ENCODE peak calls at places on chromosomes 3 and 15, in seven cellular contexts. One of them, this sample, is unnamed.

GRCh38 chr3:100089802-100090668 is 24.3 kb downstream of the FILIP1L start:
- DNase-seq in CD4-positive, alpha-beta T cell: no peak
- DNase-seq in epithelial cell of esophagus: peak
- DNase-seq in kidney tubule cell: peak
- DNase-seq in pons: no peak
- DNase-seq in naive thymus-derived CD4-positive, alpha-beta T cell: no peak
- DNase-seq in fibroblast of the conjunctiva: peak
- DNase-seq in this sample: no peak

GRCh38 chr15:100849021-100849831 is 30.4 kb upstream of the ALDH1A3 start:
- DNase-seq in fibroblast of the conjunctiva: peak
- DNase-seq in epithelial cell of esophagus: peak
- DNase-seq in pons: peak
- DNase-seq in kidney tubule cell: peak
- DNase-seq in naive thymus-derived CD4-positive, alpha-beta T cell: peak
- DNase-seq in CD4-positive, alpha-beta T cell: peak
- DNase-seq in this sample: no peak

GRCh38 chr15:85104584-85104983 is 122.9 kb downstream of the PDE8A start:
- DNase-seq in fibroblast of the conjunctiva: no peak
- DNase-seq in naive thymus-derived CD4-positive, alpha-beta T cell: no peak
- DNase-seq in epithelial cell of esophagus: no peak
- DNase-seq in CD4-positive, alpha-beta T cell: no peak
- DNase-seq in kidney tubule cell: no peak
- DNase-seq in pons: no peak
- DNase-seq in this sample: no peak

GRCh38 chr15:64693134-64693533 is 82.3 kb downstream of the RBPMS2 start:
- DNase-seq in fibroblast of the conjunctiva: peak
- DNase-seq in pons: peak
- DNase-seq in naive thymus-derived CD4-positive, alpha-beta T cell: no peak
- DNase-seq in kidney tubule cell: peak
- DNase-seq in CD4-positive, alpha-beta T cell: no peak
- DNase-seq in epithelial cell of esophagus: peak
- DNase-seq in this sample: no peak

GRCh38 chr3:173371848-173372487 is 25.6 kb upstream of the NLGN1 start:
- DNase-seq in kidney tubule cell: peak
- DNase-seq in fibroblast of the conjunctiva: peak
- DNase-seq in pons: peak
- DNase-seq in CD4-positive, alpha-beta T cell: no peak
- DNase-seq in epithelial cell of esophagus: peak
- DNase-seq in naive thymus-derived CD4-positive, alpha-beta T cell: no peak
- DNase-seq in this sample: no peak

GRCh38 chr3:30512596-30512995 is 93.8 kb upstream of the TGFBR2 start:
- DNase-seq in CD4-positive, alpha-beta T cell: no peak
- DNase-seq in fibroblast of the conjunctiva: no peak
- DNase-seq in epithelial cell of esophagus: no peak
- DNase-seq in pons: no peak
- DNase-seq in naive thymus-derived CD4-positive, alpha-beta T cell: no peak
- DNase-seq in kidney tubule cell: no peak
- DNase-seq in this sample: no peak

GRCh38 chr3:50275160-50275995 is 3.5 kb upstream of the LSMEM2 start:
- DNase-seq in CD4-positive, alpha-beta T cell: no peak
- DNase-seq in fibroblast of the conjunctiva: no peak
- DNase-seq in pons: no peak
- DNase-seq in naive thymus-derived CD4-positive, alpha-beta T cell: no peak
- DNase-seq in epithelial cell of esophagus: no peak
- DNase-seq in kidney tubule cell: no peak
- DNase-seq in this sample: no peak

GRCh38 chr15:63043391-63044076 is 987 bp downstream of the TPM1 start:
- DNase-seq in pons: no peak
- DNase-seq in naive thymus-derived CD4-positive, alpha-beta T cell: peak
- DNase-seq in CD4-positive, alpha-beta T cell: no peak
- DNase-seq in epithelial cell of esophagus: no peak
- DNase-seq in kidney tubule cell: peak
- DNase-seq in fibroblast of the conjunctiva: no peak
- DNase-seq in this sample: no peak

GRCh38 chr3:58051196-58051595 is 43.0 kb downstream of the FLNB start:
- DNase-seq in pons: no peak
- DNase-seq in CD4-positive, alpha-beta T cell: no peak
- DNase-seq in fibroblast of the conjunctiva: peak
- DNase-seq in epithelial cell of esophagus: peak
- DNase-seq in naive thymus-derived CD4-positive, alpha-beta T cell: no peak
- DNase-seq in kidney tubule cell: peak
- DNase-seq in this sample: no peak

GRCh38 chr3:67357610-67358458 is 296.6 kb downstream of the SUCLG2 start:
- DNase-seq in kidney tubule cell: peak
- DNase-seq in fibroblast of the conjunctiva: no peak
- DNase-seq in naive thymus-derived CD4-positive, alpha-beta T cell: no peak
- DNase-seq in pons: peak
- DNase-seq in CD4-positive, alpha-beta T cell: no peak
- DNase-seq in epithelial cell of esophagus: peak
- DNase-seq in this sample: no peak

GRCh38 chr3:89474333-89475130 is 367.1 kb downstream of the EPHA3 start:
- DNase-seq in fibroblast of the conjunctiva: no peak
- DNase-seq in pons: no peak
- DNase-seq in naive thymus-derived CD4-positive, alpha-beta T cell: no peak
- DNase-seq in CD4-positive, alpha-beta T cell: no peak
- DNase-seq in kidney tubule cell: no peak
- DNase-seq in epithelial cell of esophagus: peak
- DNase-seq in this sample: no peak

GRCh38 chr3:103295974-103296570 is 861.3 kb downstream of the ZPLD1 start:
- DNase-seq in fibroblast of the conjunctiva: peak
- DNase-seq in naive thymus-derived CD4-positive, alpha-beta T cell: no peak
- DNase-seq in kidney tubule cell: peak
- DNase-seq in epithelial cell of esophagus: peak
- DNase-seq in pons: peak
- DNase-seq in CD4-positive, alpha-beta T cell: no peak
- DNase-seq in this sample: no peak

GRCh38 chr3:39065197-39065596 is 13.4 kb downstream of the WDR48 start:
- DNase-seq in fibroblast of the conjunctiva: no peak
- DNase-seq in naive thymus-derived CD4-positive, alpha-beta T cell: peak
- DNase-seq in CD4-positive, alpha-beta T cell: no peak
- DNase-seq in kidney tubule cell: peak
- DNase-seq in pons: peak
- DNase-seq in epithelial cell of esophagus: peak
- DNase-seq in this sample: no peak

GRCh38 chr15:45884289-45884688 is 249.5 kb downstream of the SQOR start:
- DNase-seq in epithelial cell of esophagus: no peak
- DNase-seq in fibroblast of the conjunctiva: no peak
- DNase-seq in naive thymus-derived CD4-positive, alpha-beta T cell: no peak
- DNase-seq in CD4-positive, alpha-beta T cell: no peak
- DNase-seq in pons: no peak
- DNase-seq in kidney tubule cell: no peak
- DNase-seq in this sample: no peak

GRCh38 chr3:56796996-56797395 is 4.8 kb downstream of the ARHGEF3 start:
- DNase-seq in epithelial cell of esophagus: no peak
- DNase-seq in naive thymus-derived CD4-positive, alpha-beta T cell: no peak
- DNase-seq in fibroblast of the conjunctiva: no peak
- DNase-seq in kidney tubule cell: no peak
- DNase-seq in pons: no peak
- DNase-seq in CD4-positive, alpha-beta T cell: no peak
- DNase-seq in this sample: no peak

GRCh38 chr15:51212909-51213308 is 118.2 kb upstream of the TNFAIP8L3 start:
- DNase-seq in epithelial cell of esophagus: no peak
- DNase-seq in CD4-positive, alpha-beta T cell: no peak
- DNase-seq in kidney tubule cell: no peak
- DNase-seq in pons: no peak
- DNase-seq in fibroblast of the conjunctiva: no peak
- DNase-seq in naive thymus-derived CD4-positive, alpha-beta T cell: no peak
- DNase-seq in this sample: no peak

GRCh38 chr3:18061737-18062136 is 319.3 kb upstream of the TBC1D5 start:
- DNase-seq in pons: no peak
- DNase-seq in kidney tubule cell: no peak
- DNase-seq in fibroblast of the conjunctiva: no peak
- DNase-seq in epithelial cell of esophagus: no peak
- DNase-seq in CD4-positive, alpha-beta T cell: no peak
- DNase-seq in naive thymus-derived CD4-positive, alpha-beta T cell: no peak
- DNase-seq in this sample: no peak

GRCh38 chr15:76197703-76198455 is 113.4 kb downstream of the ETFA start:
- DNase-seq in epithelial cell of esophagus: peak
- DNase-seq in CD4-positive, alpha-beta T cell: no peak
- DNase-seq in naive thymus-derived CD4-positive, alpha-beta T cell: no peak
- DNase-seq in kidney tubule cell: peak
- DNase-seq in fibroblast of the conjunctiva: no peak
- DNase-seq in pons: no peak
- DNase-seq in this sample: no peak

GRCh38 chr3:177122183-177122856 is 75.0 kb downstream of the TBL1XR1 start:
- DNase-seq in naive thymus-derived CD4-positive, alpha-beta T cell: no peak
- DNase-seq in fibroblast of the conjunctiva: no peak
- DNase-seq in pons: no peak
- DNase-seq in CD4-positive, alpha-beta T cell: no peak
- DNase-seq in kidney tubule cell: peak
- DNase-seq in epithelial cell of esophagus: no peak
- DNase-seq in this sample: no peak

GRCh38 chr3:193357291-193357690 is 21.3 kb downstream of the ATP13A5 start:
- DNase-seq in naive thymus-derived CD4-positive, alpha-beta T cell: no peak
- DNase-seq in fibroblast of the conjunctiva: no peak
- DNase-seq in epithelial cell of esophagus: no peak
- DNase-seq in kidney tubule cell: no peak
- DNase-seq in CD4-positive, alpha-beta T cell: no peak
- DNase-seq in pons: no peak
- DNase-seq in this sample: no peak

GRCh38 chr3:123412811-123413588 is 35.9 kb downstream of the ADCY5 start:
- DNase-seq in epithelial cell of esophagus: no peak
- DNase-seq in CD4-positive, alpha-beta T cell: no peak
- DNase-seq in fibroblast of the conjunctiva: no peak
- DNase-seq in pons: peak
- DNase-seq in kidney tubule cell: no peak
- DNase-seq in naive thymus-derived CD4-positive, alpha-beta T cell: no peak
- DNase-seq in this sample: no peak

GRCh38 chr3:173191611-173192010 is 50.6 kb upstream of the SPATA16 start:
- DNase-seq in fibroblast of the conjunctiva: no peak
- DNase-seq in epithelial cell of esophagus: peak
- DNase-seq in kidney tubule cell: peak
- DNase-seq in CD4-positive, alpha-beta T cell: no peak
- DNase-seq in naive thymus-derived CD4-positive, alpha-beta T cell: no peak
- DNase-seq in pons: no peak
- DNase-seq in this sample: no peak

GRCh38 chr15:90497912-90498311 is 31.8 kb upstream of the CRTC3 start:
- DNase-seq in CD4-positive, alpha-beta T cell: no peak
- DNase-seq in pons: no peak
- DNase-seq in kidney tubule cell: peak
- DNase-seq in fibroblast of the conjunctiva: no peak
- DNase-seq in naive thymus-derived CD4-positive, alpha-beta T cell: no peak
- DNase-seq in epithelial cell of esophagus: peak
- DNase-seq in this sample: no peak

GRCh38 chr15:77753238-77753873 is 120.6 kb upstream of the LINGO1 start:
- DNase-seq in epithelial cell of esophagus: peak
- DNase-seq in naive thymus-derived CD4-positive, alpha-beta T cell: no peak
- DNase-seq in pons: peak
- DNase-seq in kidney tubule cell: no peak
- DNase-seq in fibroblast of the conjunctiva: no peak
- DNase-seq in CD4-positive, alpha-beta T cell: no peak
- DNase-seq in this sample: no peak

GRCh38 chr3:124765197-124765596 is 34.9 kb downstream of the UMPS start:
- DNase-seq in fibroblast of the conjunctiva: no peak
- DNase-seq in naive thymus-derived CD4-positive, alpha-beta T cell: no peak
- DNase-seq in pons: no peak
- DNase-seq in kidney tubule cell: no peak
- DNase-seq in CD4-positive, alpha-beta T cell: no peak
- DNase-seq in epithelial cell of esophagus: no peak
- DNase-seq in this sample: no peak

GRCh38 chr15:70713547-70714414 is 49.6 kb downstream of the UACA start:
- DNase-seq in kidney tubule cell: peak
- DNase-seq in fibroblast of the conjunctiva: no peak
- DNase-seq in pons: no peak
- DNase-seq in epithelial cell of esophagus: no peak
- DNase-seq in CD4-positive, alpha-beta T cell: no peak
- DNase-seq in naive thymus-derived CD4-positive, alpha-beta T cell: no peak
- DNase-seq in this sample: no peak

GRCh38 chr15:64928626-64929220 is 17.0 kb downstream of the ANKDD1A start:
- DNase-seq in naive thymus-derived CD4-positive, alpha-beta T cell: no peak
- DNase-seq in kidney tubule cell: no peak
- DNase-seq in pons: no peak
- DNase-seq in CD4-positive, alpha-beta T cell: no peak
- DNase-seq in epithelial cell of esophagus: no peak
- DNase-seq in fibroblast of the conjunctiva: no peak
- DNase-seq in this sample: no peak

This sample was measured in omental fat pad.